ENCODE peak calls at places on chromosomes 16 and 17, in five cellular contexts. A is GM23248, B is adipocyte, H is K562, E is fibroblast of lung. N is an unnamed sample.

GRCh38 chr17:10081571-10082169 is 116.7 kb downstream of the GAS7 start:
- DNase-seq in A (no peak), E (no peak), B (no peak), H (no peak), N (no peak)

GRCh38 chr17:13362341-13363122 is 239.2 kb downstream of the HS3ST3A1 start:
- DNase-seq in H (no peak), B (peak), A (peak), E (peak), N (no peak)

GRCh38 chr16:50425648-50426047 is 56.9 kb upstream of the BRD7 start:
- DNase-seq in A (no peak), H (no peak), B (no peak), E (no peak), N (no peak)

GRCh38 chr17:17774009-17774881 is 62.5 kb downstream of the SREBF1 start:
- DNase-seq in H (no peak), A (peak), B (no peak), E (peak), N (peak)

GRCh38 chr17:50114849-50115357 is 15.1 kb downstream of the SAMD14 start:
- DNase-seq in A (peak), E (peak), H (peak), B (peak), N (no peak)

GRCh38 chr16:82603784-82604411 is 22.9 kb upstream of the CDH13 start:
- DNase-seq in H (no peak), E (peak), B (peak), A (peak), N (no peak)

GRCh38 chr16:4435668-4436067 is 10.0 kb downstream of the DNAJA3 start:
- DNase-seq in A (peak), E (peak), H (no peak), B (peak), N (no peak)

GRCh38 chr16:14334366-14335105 is 263.4 kb downstream of the MRTFB start:
- DNase-seq in H (no peak), A (peak), B (peak), E (no peak), N (no peak)

GRCh38 chr16:1708768-1709180 is 2.8 kb downstream of the MAPK8IP3 start:
- DNase-seq in A (peak), B (peak), E (peak), H (peak), N (no peak)

GRCh38 chr16:47136101-47136820 is 7.5 kb downstream of the NETO2 start:
- DNase-seq in A (peak), E (no peak), H (no peak), B (no peak), N (no peak)

GRCh38 chr17:76383645-76384221 is 676 bp upstream of the SPHK1 start:
- DNase-seq in B (peak), H (peak), A (peak), E (no peak), N (peak)

GRCh38 chr17:79890706-79891105 is 51.5 kb upstream of the CBX4 start:
- DNase-seq in E (no peak), B (no peak), H (no peak), A (no peak), N (no peak)

GRCh38 chr17:57284583-57284982 is 28.3 kb downstream of the MSI2 start:
- DNase-seq in H (peak), B (no peak), E (no peak), A (no peak), N (no peak)

GRCh38 chr17:40516581-40517285 is 15.3 kb upstream of the TNS4 start:
- DNase-seq in A (peak), H (peak), B (no peak), E (no peak), N (no peak)

GRCh38 chr16:10076037-10076436 is 106.2 kb downstream of the GRIN2A start:
- DNase-seq in H (no peak), E (no peak), B (no peak), A (no peak), N (no peak)

GRCh38 chr17:43632231-43632630 is 29.5 kb downstream of the MEOX1 start:
- DNase-seq in A (no peak), H (no peak), E (no peak), B (no peak), N (no peak)
- H3K9ac ChIP-seq in A (no peak), H (no peak), E (no peak), B (no peak), N (no peak)

GRCh38 chr17:61411944-61412859 is 12.6 kb downstream of the TBX2 start:
- DNase-seq in H (peak), B (peak), A (peak), E (peak), N (peak)
- H3K9ac ChIP-seq in H (peak), B (peak), A (peak), E (peak), N (peak)

GRCh38 chr17:35345445-35345925 is 27.9 kb downstream of the SLFN11 start:
- DNase-seq in E (no peak), A (no peak), H (no peak), B (no peak), N (no peak)

GRCh38 chr17:35350493-35350892 is 22.9 kb downstream of the SLFN11 start:
- DNase-seq in B (no peak), H (no peak), E (no peak), A (no peak), N (no peak)

GRCh38 chr17:35344262-35344661 is 29.2 kb downstream of the SLFN11 start:
- DNase-seq in B (no peak), H (no peak), E (no peak), A (no peak), N (no peak)

GRCh38 chr17:35342207-35342744 is 31.1 kb downstream of the SLFN11 start:
- DNase-seq in E (no peak), H (no peak), A (no peak), B (no peak), N (no peak)

DNA sequence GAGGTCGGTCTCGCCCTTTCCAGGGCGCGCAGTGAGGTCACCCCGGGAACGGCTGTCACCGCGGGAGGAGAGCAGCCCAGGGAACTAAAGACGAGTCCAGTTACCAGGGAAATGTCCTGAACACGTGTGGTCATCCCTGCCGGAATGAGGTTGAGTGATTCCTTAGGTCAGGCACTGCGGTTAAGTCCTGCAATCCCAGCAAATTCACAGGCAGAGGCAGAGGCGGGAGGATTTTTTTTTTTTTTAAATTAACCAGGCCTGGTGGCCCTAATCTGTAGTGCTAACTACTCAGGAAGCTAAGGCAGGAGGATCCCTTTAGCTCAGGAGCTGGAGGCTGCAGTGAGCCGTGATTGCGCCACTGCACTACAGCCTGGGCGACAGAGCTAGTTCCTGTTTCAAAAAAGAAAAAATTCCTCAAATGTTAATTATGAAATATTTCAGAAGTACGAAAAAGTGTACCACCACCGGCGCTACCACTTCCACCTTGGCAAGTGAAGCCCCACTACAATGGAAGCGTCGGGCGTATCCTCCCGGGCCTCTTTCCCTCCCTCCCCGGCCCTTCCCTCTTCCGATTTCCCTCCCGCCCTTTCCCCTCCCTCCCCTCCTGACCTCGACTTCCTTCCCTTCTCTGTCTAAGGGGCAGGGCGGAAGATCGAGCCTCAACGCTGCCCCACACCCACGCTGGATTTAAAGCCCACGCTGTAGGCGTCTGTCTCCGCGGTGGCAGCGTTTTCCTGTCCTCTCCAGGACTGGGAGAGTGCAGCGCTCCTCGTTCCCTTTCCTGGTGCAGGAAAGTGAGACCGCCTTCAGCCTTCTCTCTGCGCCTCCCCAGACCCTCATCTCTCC is 27.3 kb downstream of the SLFN11 start:
- DNase-seq in H (no peak), B (peak), A (peak), E (peak), N (peak)
- H3K9ac ChIP-seq in H (no peak), B (peak), A (peak), E (no peak), N (peak)

DNA sequence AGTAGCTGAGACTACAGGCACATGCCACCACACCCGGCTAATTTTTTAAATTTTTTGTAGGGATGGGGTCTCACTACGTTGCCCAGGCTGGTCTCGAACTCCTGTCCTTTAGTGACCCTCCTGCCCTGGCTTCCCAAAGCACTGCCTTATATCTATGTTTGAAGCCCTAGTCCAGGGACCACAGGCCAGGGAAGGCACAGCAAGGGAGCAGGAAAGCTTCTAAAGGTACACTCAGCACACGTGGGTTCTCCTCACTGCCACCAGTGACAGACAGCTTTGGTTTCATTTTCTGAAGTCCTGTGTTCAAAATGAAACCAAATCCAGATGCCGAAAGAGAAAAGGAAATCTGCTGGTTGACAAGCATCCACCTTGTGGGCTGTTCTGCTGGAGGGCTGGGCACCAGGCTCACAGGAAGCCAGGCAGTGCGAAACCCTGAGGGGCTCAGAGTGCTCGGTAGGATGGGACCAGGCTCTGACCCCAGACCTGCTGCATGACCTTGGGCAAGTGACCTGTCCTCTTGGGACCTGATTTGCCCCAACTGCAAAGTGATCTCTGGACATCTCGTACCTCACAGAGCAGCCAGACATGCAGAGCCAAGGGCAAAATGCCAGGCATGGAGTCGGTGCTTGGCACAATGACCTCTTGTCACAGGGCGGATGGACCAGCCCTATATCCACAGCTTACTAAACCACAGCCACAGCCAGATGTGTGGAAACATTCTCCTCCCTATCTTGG is 2.7 kb upstream of the SOCS1 start:
- DNase-seq in A (peak), H (no peak), B (peak), E (peak), N (peak)
- H3K9ac ChIP-seq in A (no peak), H (peak), B (no peak), E (no peak), N (no peak)

GRCh38 chr16:53211253-53211652 is 156.5 kb downstream of the CHD9 start:
- DNase-seq in H (no peak), B (no peak), E (no peak), A (no peak), N (no peak)

GRCh38 chr16:53213542-53213941 is 158.8 kb downstream of the CHD9 start:
- DNase-seq in A (no peak), B (no peak), E (no peak), H (no peak), N (no peak)

GRCh38 chr16:53212899-53213235 is 158.1 kb downstream of the CHD9 start:
- DNase-seq in E (no peak), A (peak), B (no peak), H (no peak), N (no peak)

GRCh38 chr16:53209489-53209888 is 154.7 kb downstream of the CHD9 start:
- DNase-seq in B (no peak), A (peak), H (no peak), E (no peak), N (no peak)

DNA sequence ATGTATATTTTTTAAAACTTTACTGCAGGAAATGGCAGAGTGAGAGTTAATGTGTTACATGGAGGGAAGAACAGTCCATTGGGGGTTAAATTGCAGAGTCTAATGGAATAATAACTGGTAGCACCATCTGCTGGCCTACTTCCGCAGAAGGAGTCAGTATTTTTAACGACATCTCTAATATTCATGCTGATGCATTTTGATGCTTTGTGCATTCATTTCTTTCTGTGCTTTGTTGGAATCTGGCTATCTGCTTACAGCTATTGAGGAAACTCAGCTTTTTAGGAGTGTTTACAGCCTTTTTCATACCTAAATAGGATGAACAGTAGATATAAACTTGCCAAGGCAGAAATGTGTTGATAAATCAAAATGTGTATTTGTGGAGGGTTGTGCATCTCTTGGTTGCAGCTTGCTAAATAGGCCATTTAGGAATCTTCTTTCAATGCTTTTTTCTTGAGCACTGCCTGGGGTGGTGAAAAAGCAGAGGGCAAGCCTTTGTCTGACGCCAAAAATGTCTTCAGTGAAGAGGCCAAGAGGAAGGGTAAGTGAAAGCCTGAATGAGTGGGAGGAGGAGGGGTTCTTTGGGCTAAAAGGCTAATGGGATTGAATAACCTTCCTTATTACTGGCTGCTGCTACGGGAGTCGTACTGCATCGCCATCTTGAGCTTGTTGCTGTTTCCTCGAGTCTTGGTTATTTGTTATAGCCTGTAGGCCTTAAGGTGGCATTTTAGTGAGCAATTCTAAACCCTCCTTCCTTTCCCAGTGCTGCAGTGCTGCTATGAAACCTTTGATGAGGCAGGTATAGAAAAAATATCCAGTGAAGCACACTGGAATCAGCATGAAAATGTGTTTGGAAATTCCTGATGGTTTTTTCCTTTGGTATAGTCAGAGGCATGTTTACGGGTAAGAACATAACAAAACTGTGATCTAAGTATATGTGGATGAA is 153.3 kb downstream of the CHD9 start:
- DNase-seq in A (peak), B (peak), H (peak), E (peak), N (no peak)
- H3K9ac ChIP-seq in A (peak), B (peak), H (peak), E (peak), N (peak)

GRCh38 chr17:33910200-33910857 is 344.8 kb upstream of the CCL2 start:
- DNase-seq in H (no peak), A (no peak), E (no peak), B (no peak), N (no peak)
- H3K9ac ChIP-seq in H (no peak), A (no peak), E (no peak), B (no peak), N (no peak)

GRCh38 chr17:68292689-68293040 is 1.4 kb downstream of the ARSG start:
- DNase-seq in B (no peak), H (no peak), A (no peak), E (no peak), N (no peak)
- H3K9ac ChIP-seq in B (no peak), H (peak), A (peak), E (no peak), N (no peak)

DNA sequence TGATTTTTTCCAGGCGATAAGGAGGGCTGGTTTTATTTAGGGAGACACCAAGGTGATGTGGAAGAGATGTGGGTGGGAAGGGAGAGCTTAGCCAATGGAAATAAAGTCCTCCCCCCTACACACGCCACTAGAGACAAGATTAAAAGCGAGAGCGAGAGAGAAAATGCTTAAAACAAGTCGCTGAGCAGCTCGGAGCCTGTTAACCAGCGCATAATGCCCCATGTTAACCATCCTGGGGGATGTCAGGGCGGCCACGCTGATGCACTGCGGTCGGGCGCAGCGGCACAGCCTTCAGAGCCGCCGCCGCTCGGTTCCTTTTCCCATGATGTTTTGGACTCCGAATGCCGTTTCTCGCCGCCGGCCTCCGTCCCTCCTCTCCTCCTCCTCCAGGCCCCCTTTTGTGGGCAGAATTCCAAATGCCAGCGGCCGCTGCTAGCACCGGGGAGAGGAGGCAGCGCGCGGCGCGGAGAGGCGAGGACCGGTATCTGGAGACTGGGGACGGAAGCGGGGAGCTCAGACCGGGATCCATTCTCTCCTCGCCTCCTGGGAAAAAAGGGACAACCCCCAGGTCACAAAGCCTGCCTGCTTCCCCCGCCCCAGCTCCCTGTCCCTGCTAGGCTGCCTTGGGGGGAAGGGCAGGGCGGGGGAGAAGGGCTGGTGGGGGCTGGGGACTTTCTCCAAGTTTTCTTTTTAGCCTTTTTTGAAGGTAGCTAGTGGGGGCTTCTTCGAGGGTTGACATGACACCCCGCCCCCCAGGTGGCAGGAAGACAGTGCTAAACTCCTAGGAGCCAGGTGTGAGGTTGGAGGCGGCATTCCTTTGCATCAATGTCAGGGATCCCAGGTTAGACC is 98.1 kb upstream of the CCL2 start:
- DNase-seq in A (peak), B (no peak), H (no peak), E (no peak), N (peak)
- H3K9ac ChIP-seq in A (no peak), B (no peak), H (no peak), E (no peak), N (no peak)